ENCODE peak calls at places on chromosomes 4 and X, in six cellular contexts. One of them, this sample, is unnamed.

GRCh38 chrX:93673056-93673868 is at the start of gene NAP1L3:
- DNase-seq in AG04450: peak; percentile 1
- DNase-seq in tibial nerve: peak; percentile 45
- DNase-seq in body of pancreas: peak; percentile 47
- DNase-seq in heart right ventricle: peak; percentile 32
- DNase-seq in colonic mucosa: peak; percentile 27
- DNase-seq in this sample: peak; percentile 44

GRCh38 chrX:48938721-48939416 is 18.5 kb downstream of the OTUD5 start:
- DNase-seq in AG04450: no peak
- DNase-seq in tibial nerve: no peak
- DNase-seq in body of pancreas: no peak
- DNase-seq in heart right ventricle: no peak
- DNase-seq in colonic mucosa: no peak
- DNase-seq in this sample: no peak

GRCh38 chr4:140742838-140743193 is 13.4 kb downstream of the TBC1D9 start:
- DNase-seq in AG04450: no peak
- DNase-seq in tibial nerve: no peak
- DNase-seq in body of pancreas: no peak
- DNase-seq in heart right ventricle: no peak
- DNase-seq in colonic mucosa: no peak
- DNase-seq in this sample: no peak

GRCh38 chr4:13509442-13509841 is 25.3 kb upstream of the RAB28 start:
- DNase-seq in AG04450: no peak
- DNase-seq in tibial nerve: no peak
- DNase-seq in body of pancreas: no peak
- DNase-seq in heart right ventricle: no peak
- DNase-seq in colonic mucosa: no peak
- DNase-seq in this sample: no peak

GRCh38 chr4:101356928-101357327 is 9.6 kb upstream of the PPP3CA start:
- DNase-seq in AG04450: peak; percentile 94
- DNase-seq in tibial nerve: no peak
- DNase-seq in body of pancreas: peak; percentile 70
- DNase-seq in heart right ventricle: no peak
- DNase-seq in colonic mucosa: no peak
- DNase-seq in this sample: peak; percentile 68

GRCh38 chrX:15056044-15056443 is 182.8 kb downstream of the MOSPD2 start:
- DNase-seq in AG04450: no peak
- DNase-seq in tibial nerve: no peak
- DNase-seq in body of pancreas: no peak
- DNase-seq in heart right ventricle: no peak
- DNase-seq in colonic mucosa: no peak
- DNase-seq in this sample: no peak

GRCh38 chr4:41432889-41433288 is 105.1 kb upstream of the LIMCH1 start:
- DNase-seq in AG04450: no peak
- DNase-seq in tibial nerve: no peak
- DNase-seq in body of pancreas: no peak
- DNase-seq in heart right ventricle: no peak
- DNase-seq in colonic mucosa: no peak
- DNase-seq in this sample: no peak

GRCh38 chr4:41257257-41257900 is 651 bp downstream of the UCHL1 start:
- DNase-seq in AG04450: no peak
- DNase-seq in tibial nerve: no peak
- DNase-seq in body of pancreas: peak; percentile 42
- DNase-seq in heart right ventricle: peak; percentile 42
- DNase-seq in colonic mucosa: peak; percentile 32
- DNase-seq in this sample: peak; percentile 62

GRCh38 chr4:128068927-128069326 is 7.8 kb downstream of the LARP1B start:
- DNase-seq in AG04450: no peak
- DNase-seq in tibial nerve: no peak
- DNase-seq in body of pancreas: no peak
- DNase-seq in heart right ventricle: no peak
- DNase-seq in colonic mucosa: no peak
- DNase-seq in this sample: no peak

GRCh38 chrX:47579537-47579936 is 2.7 kb upstream of the TIMP1 start:
- DNase-seq in AG04450: no peak
- DNase-seq in tibial nerve: no peak
- DNase-seq in body of pancreas: no peak
- DNase-seq in heart right ventricle: no peak
- DNase-seq in colonic mucosa: no peak
- DNase-seq in this sample: no peak

GRCh38 chr4:69038582-69038981 is 57.7 kb upstream of the UGT2B7 start:
- DNase-seq in AG04450: no peak
- DNase-seq in tibial nerve: no peak
- DNase-seq in body of pancreas: no peak
- DNase-seq in heart right ventricle: no peak
- DNase-seq in colonic mucosa: no peak
- DNase-seq in this sample: no peak

GRCh38 chrX:153029162-153029561 is 27.1 kb upstream of the PNMA3 start:
- DNase-seq in AG04450: no peak
- DNase-seq in tibial nerve: no peak
- DNase-seq in body of pancreas: no peak
- DNase-seq in heart right ventricle: no peak
- DNase-seq in colonic mucosa: no peak
- DNase-seq in this sample: no peak
- H3K27me3 ChIP-seq in AG04450: no peaks in the 10 kb centered on the region
- H3K27me3 ChIP-seq in tibial nerve: no peaks in the 10 kb centered on the region
- H3K27me3 ChIP-seq in body of pancreas: no peaks in the 10 kb centered on the region
- H3K27me3 ChIP-seq in heart right ventricle: no peaks in the 10 kb centered on the region
- H3K27me3 ChIP-seq in colonic mucosa: no peaks in the 10 kb centered on the region
- H3K27me3 ChIP-seq in this sample: no peaks in the 10 kb centered on the region

DNA sequence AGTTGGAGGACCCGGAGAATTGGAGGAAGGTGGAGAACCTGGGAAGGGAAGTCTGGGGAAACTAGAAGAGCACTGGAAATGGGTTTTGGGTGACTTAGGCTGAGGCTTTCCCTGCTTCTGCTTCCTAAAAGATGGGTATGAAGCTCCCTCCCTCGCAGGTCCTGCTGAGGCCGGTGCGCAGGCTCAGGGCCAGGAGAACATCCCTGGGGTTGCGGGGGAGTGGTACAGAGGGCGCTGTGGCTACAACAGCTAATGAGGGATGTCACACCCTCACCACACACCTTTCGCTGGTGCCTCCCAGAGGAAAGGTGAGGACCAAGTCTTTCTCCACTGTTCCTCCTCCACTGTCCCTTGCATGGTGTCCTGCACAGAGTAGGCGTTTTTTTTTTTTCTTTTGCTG is 15.8 kb downstream of the APLN start:
- DNase-seq in AG04450: no peak
- DNase-seq in tibial nerve: no peak
- DNase-seq in body of pancreas: no peak
- DNase-seq in heart right ventricle: no peak
- DNase-seq in colonic mucosa: no peak
- DNase-seq in this sample: no peak
- H3K27me3 ChIP-seq in AG04450: peaks cover 3% of the 10 kb centered on the region
- H3K27me3 ChIP-seq in tibial nerve: no peaks in the 10 kb centered on the region
- H3K27me3 ChIP-seq in body of pancreas: no peaks in the 10 kb centered on the region
- H3K27me3 ChIP-seq in heart right ventricle: no peaks in the 10 kb centered on the region
- H3K27me3 ChIP-seq in colonic mucosa: no peaks in the 10 kb centered on the region
- H3K27me3 ChIP-seq in this sample: no peaks in the 10 kb centered on the region

GRCh38 chr4:151408630-151409469 is at the start of gene FHIP1A:
- DNase-seq in AG04450: peak; percentile 4
- DNase-seq in tibial nerve: peak; percentile 41
- DNase-seq in body of pancreas: peak; percentile 95
- DNase-seq in heart right ventricle: peak; percentile 73
- DNase-seq in colonic mucosa: peak; percentile 93
- DNase-seq in this sample: peak; percentile 95

GRCh38 chr4:151407466-151408379 is 1.3 kb upstream of the FHIP1A start:
- DNase-seq in AG04450: no peak
- DNase-seq in tibial nerve: no peak
- DNase-seq in body of pancreas: peak; percentile 56
- DNase-seq in heart right ventricle: peak; percentile 17
- DNase-seq in colonic mucosa: peak; percentile 63
- DNase-seq in this sample: peak; percentile 58

GRCh38 chr4:151408380-151408629 is 671 bp upstream of the FHIP1A start:
- DNase-seq in AG04450: no peak
- DNase-seq in tibial nerve: no peak
- DNase-seq in body of pancreas: no peak
- DNase-seq in heart right ventricle: no peak
- DNase-seq in colonic mucosa: peak; percentile 26
- DNase-seq in this sample: no peak

GRCh38 chr4:151407018-151407417 is 2.0 kb upstream of the FHIP1A start:
- DNase-seq in AG04450: no peak
- DNase-seq in tibial nerve: no peak
- DNase-seq in body of pancreas: no peak
- DNase-seq in heart right ventricle: no peak
- DNase-seq in colonic mucosa: no peak
- DNase-seq in this sample: no peak

GRCh38 chr4:151409470-151410313 is 716 bp downstream of the FHIP1A start:
- DNase-seq in AG04450: no peak
- DNase-seq in tibial nerve: no peak
- DNase-seq in body of pancreas: peak; percentile 52
- DNase-seq in heart right ventricle: peak; percentile 21
- DNase-seq in colonic mucosa: peak; percentile 77
- DNase-seq in this sample: peak; percentile 49
- H3K27me3 ChIP-seq in AG04450: peaks cover 38% of the 10 kb centered on the region
- H3K27me3 ChIP-seq in tibial nerve: no peaks in the 10 kb centered on the region
- H3K27me3 ChIP-seq in body of pancreas: no peaks in the 10 kb centered on the region
- H3K27me3 ChIP-seq in heart right ventricle: no peaks in the 10 kb centered on the region
- H3K27me3 ChIP-seq in colonic mucosa: no peaks in the 10 kb centered on the region
- H3K27me3 ChIP-seq in this sample: peaks cover 3% of the 10 kb centered on the region

GRCh38 chrX:65783746-65784145 is 116.3 kb downstream of the MSN start:
- DNase-seq in AG04450: no peak
- DNase-seq in tibial nerve: no peak
- DNase-seq in body of pancreas: no peak
- DNase-seq in heart right ventricle: no peak
- DNase-seq in colonic mucosa: no peak
- DNase-seq in this sample: no peak
- H3K27me3 ChIP-seq in AG04450: no peaks in the 10 kb centered on the region
- H3K27me3 ChIP-seq in tibial nerve: no peaks in the 10 kb centered on the region
- H3K27me3 ChIP-seq in body of pancreas: no peaks in the 10 kb centered on the region
- H3K27me3 ChIP-seq in heart right ventricle: no peaks in the 10 kb centered on the region
- H3K27me3 ChIP-seq in colonic mucosa: no peaks in the 10 kb centered on the region
- H3K27me3 ChIP-seq in this sample: no peaks in the 10 kb centered on the region

This sample was measured in stomach.